ENCODE peak calls at places on chromosome 1, in five cellular contexts. H, M, A, Q and D are unnamed samples.

GRCh38 chr1:189275786-189276185 is 1201.9 kb downstream of the BRINP3 start:
- DNase-seq in H (no peak), M (no peak), A (peak), Q (no peak), D (no peak)

GRCh38 chr1:158999301-159000069 is 10.2 kb upstream of the IFI16 start:
- DNase-seq in H (peak), M (peak), A (peak), Q (peak), D (peak)

GRCh38 chr1:183945432-183946308 is 91.9 kb downstream of the COLGALT2 start:
- DNase-seq in H (no peak), M (no peak), A (peak), Q (no peak), D (no peak)

GRCh38 chr1:178870944-178871343 is at the start of gene ANGPTL1:
- DNase-seq in H (no peak), M (no peak), A (no peak), Q (no peak), D (no peak)

GRCh38 chr1:201903135-201903534 is 14.4 kb downstream of the SHISA4 start:
- DNase-seq in H (no peak), M (no peak), A (peak), Q (no peak), D (no peak)

GRCh38 chr1:225882008-225882698 is at the start of gene TMEM63A:
- DNase-seq in H (peak), M (peak), A (peak), Q (peak), D (peak)

GRCh38 chr1:167210966-167211674 is 9.6 kb upstream of the POU2F1 start:
- DNase-seq in H (no peak), M (no peak), A (peak), Q (no peak), D (no peak)

GRCh38 chr1:38962113-38962512 is 20.5 kb upstream of the RHBDL2 start:
- DNase-seq in H (no peak), M (no peak), A (peak), Q (peak), D (peak)

GRCh38 chr1:30569384-30569783 is 154.0 kb downstream of the MATN1 start:
- DNase-seq in H (no peak), M (no peak), A (no peak), Q (no peak), D (no peak)

GRCh38 chr1:149927056-149927534 is 508 bp downstream of the SF3B4 start:
- DNase-seq in H (no peak), M (no peak), A (peak), Q (no peak), D (no peak)

GRCh38 chr1:226601456-226601855 is 52.9 kb downstream of the STUM start:
- DNase-seq in H (no peak), M (no peak), A (no peak), Q (no peak), D (no peak)

GRCh38 chr1:116990612-116991151 is 10.9 kb upstream of the CD101 start:
- DNase-seq in H (no peak), M (peak), A (peak), Q (peak), D (peak)

GRCh38 chr1:220803401-220804201 is 16.9 kb downstream of the MTARC1 start:
- DNase-seq in H (no peak), M (no peak), A (peak), Q (peak), D (peak)

GRCh38 chr1:240093120-240093961 is 1.7 kb downstream of the FMN2 start:
- DNase-seq in H (no peak), M (no peak), A (peak), Q (no peak), D (no peak)

GRCh38 chr1:24513691-24514090 is 11.1 kb downstream of the RCAN3 start:
- DNase-seq in H (no peak), M (no peak), A (no peak), Q (no peak), D (no peak)

GRCh38 chr1:55287732-55288131 is 72.6 kb upstream of the USP24 start:
- DNase-seq in H (no peak), M (no peak), A (no peak), Q (no peak), D (no peak)

GRCh38 chr1:12634156-12634555 is 9.7 kb upstream of the AADACL4 start:
- DNase-seq in H (no peak), M (no peak), A (no peak), Q (no peak), D (no peak)

GRCh38 chr1:8122160-8122476 is 96.0 kb upstream of the ERRFI1 start:
- DNase-seq in H (no peak), M (no peak), A (peak), Q (no peak), D (no peak)

GRCh38 chr1:91622586-91622985 is 121.9 kb downstream of the CDC7 start:
- DNase-seq in H (no peak), M (peak), A (no peak), Q (peak), D (peak)

GRCh38 chr1:197466813-197467212 is 198.8 kb downstream of the CRB1 start:
- DNase-seq in H (no peak), M (no peak), A (no peak), Q (no peak), D (no peak)

GRCh38 chr1:117673405-117673804 is 67.6 kb downstream of the TENT5C start:
- DNase-seq in H (no peak), M (no peak), A (peak), Q (no peak), D (no peak)

GRCh38 chr1:61085191-61086086 is 3.1 kb downstream of the NFIA start:
- DNase-seq in H (no peak), M (no peak), A (no peak), Q (peak), D (peak)

GRCh38 chr1:205800470-205800869 is 12.5 kb downstream of the SLC41A1 start:
- DNase-seq in H (no peak), M (no peak), A (no peak), Q (no peak), D (no peak)

GRCh38 chr1:7040969-7041368 is 255.7 kb downstream of the CAMTA1 start:
- DNase-seq in H (no peak), M (no peak), A (no peak), Q (no peak), D (no peak)

GRCh38 chr1:64396817-64397216 is 73.1 kb upstream of the CACHD1 start:
- DNase-seq in H (no peak), M (no peak), A (no peak), Q (no peak), D (no peak)

GRCh38 chr1:206001476-206001888 is 1.7 kb downstream of the RAB7B start:
- DNase-seq in H (peak), M (no peak), A (peak), Q (no peak), D (peak)

GRCh38 chr1:57826535-57826934 is 402.7 kb upstream of the DAB1 start:
- DNase-seq in H (no peak), M (no peak), A (no peak), Q (no peak), D (no peak)

GRCh38 chr1:152036316-152037216 is at the start of gene S100A11:
- DNase-seq in H (peak), M (peak), A (peak), Q (peak), D (no peak)

GRCh38 chr1:112706505-112707216 is at the start of gene RHOC:
- DNase-seq in H (no peak), M (peak), A (peak), Q (no peak), D (peak)

GRCh38 chr1:199550384-199551067 is 477.0 kb upstream of the NR5A2 start:
- DNase-seq in H (no peak), M (no peak), A (peak), Q (no peak), D (peak)

GRCh38 chr1:51976831-51977602 is 13.5 kb downstream of the RAB3B start:
- DNase-seq in H (no peak), M (no peak), A (no peak), Q (no peak), D (no peak)

GRCh38 chr1:170910273-170910672 is 25.1 kb upstream of the MROH9 start:
- DNase-seq in H (no peak), M (no peak), A (peak), Q (no peak), D (no peak)

GRCh38 chr1:33015216-33015615 is 21.5 kb downstream of the AK2 start:
- DNase-seq in H (no peak), M (no peak), A (no peak), Q (no peak), D (no peak)

GRCh38 chr1:53303651-53304515 is 24.0 kb downstream of the LRP8 start:
- DNase-seq in H (no peak), M (no peak), A (no peak), Q (no peak), D (no peak)